ENCODE peak calls at places on chromosome 14, in nine cellular contexts. W, Y, G, N, Z, C, K, V and Q are unnamed samples. For H3K4me1, the result is how much of the 10 kb centered on the place peaks cover.

GRCh38 chr14:50741571-50741970 is 73.5 kb upstream of the SAV1 start:
- DNase-seq in W (no peak), Y (no peak), G (peak), N (no peak), Z (no peak), C (no peak), K (no peak), V (peak), Q (no peak)

GRCh38 chr14:26794731-26795130 is 196.9 kb upstream of the NOVA1 start:
- DNase-seq in W (no peak), Y (no peak), G (peak), N (no peak), Z (no peak), C (no peak), K (no peak), V (no peak), Q (no peak)

GRCh38 chr14:31960039-31960438 is 117.1 kb upstream of the ARHGAP5 start:
- DNase-seq in W (no peak), Y (no peak), G (peak), N (no peak), Z (no peak), C (no peak), K (no peak), V (peak), Q (no peak)

GRCh38 chr14:98501836-98502235 is 770.2 kb downstream of the BCL11B start:
- DNase-seq in W (no peak), Y (no peak), G (no peak), N (no peak), Z (no peak), C (no peak), K (no peak), V (no peak), Q (no peak)

GRCh38 chr14:61503167-61503801 is 181.9 kb downstream of the PRKCH start:
- DNase-seq in W (no peak), Y (no peak), G (peak), N (no peak), Z (no peak), C (no peak), K (peak), V (peak), Q (no peak)

GRCh38 chr14:75905505-75905904 is 76.3 kb downstream of the TGFB3 start:
- DNase-seq in W (peak), Y (peak), G (no peak), N (no peak), Z (peak), C (peak), K (no peak), V (no peak), Q (no peak)

GRCh38 chr14:59213368-59214315 is 25.2 kb downstream of the DAAM1 start:
- DNase-seq in W (no peak), Y (no peak), G (peak), N (no peak), Z (no peak), C (no peak), K (no peak), V (no peak), Q (no peak)

GRCh38 chr14:104358528-104359300 is 220.3 kb downstream of the KIF26A start:
- DNase-seq in W (peak), Y (no peak), G (no peak), N (no peak), Z (no peak), C (no peak), K (no peak), V (no peak), Q (peak)

GRCh38 chr14:81408595-81408994 is 8.5 kb upstream of the STON2 start:
- DNase-seq in W (no peak), Y (no peak), G (no peak), N (no peak), Z (no peak), C (peak), K (no peak), V (no peak), Q (no peak)

GRCh38 chr14:73977896-73978295 is 27.8 kb downstream of the COQ6 start:
- DNase-seq in W (no peak), Y (no peak), G (peak), N (no peak), Z (no peak), C (no peak), K (no peak), V (no peak), Q (no peak)

GRCh38 chr14:58060077-58060476 is 91.9 kb downstream of the ARMH4 start:
- DNase-seq in W (no peak), Y (no peak), G (peak), N (no peak), Z (no peak), C (no peak), K (no peak), V (peak), Q (no peak)

GRCh38 chr14:74324945-74325361 is 22.2 kb upstream of the ABCD4 start:
- DNase-seq in W (no peak), Y (no peak), G (peak), N (no peak), Z (no peak), C (peak), K (no peak), V (peak), Q (no peak)

GRCh38 chr14:106308839-106309389 is 782.5 kb downstream of the TMEM121 start:
- DNase-seq in W (no peak), Y (peak), G (no peak), N (no peak), Z (peak), C (no peak), K (peak), V (no peak), Q (no peak)

GRCh38 chr14:78721756-78722455 is 551.7 kb downstream of the NRXN3 start:
- DNase-seq in W (no peak), Y (no peak), G (no peak), N (no peak), Z (no peak), C (no peak), K (no peak), V (no peak), Q (no peak)

GRCh38 chr14:72291908-72292688 is 359.9 kb downstream of the RGS6 start:
- DNase-seq in W (peak), Y (no peak), G (peak), N (no peak), Z (peak), C (peak), K (no peak), V (peak), Q (no peak)

GRCh38 chr14:105204206-105204930 is 23.3 kb upstream of the NUDT14 start:
- DNase-seq in W (no peak), Y (peak), G (no peak), N (no peak), Z (peak), C (no peak), K (no peak), V (peak), Q (no peak)

GRCh38 chr14:105322791-105323556 is 8.4 kb downstream of the PACS2 start:
- DNase-seq in W (no peak), Y (no peak), G (no peak), N (no peak), Z (no peak), C (peak), K (no peak), V (no peak), Q (no peak)

GRCh38 chr14:77041837-77042557 is 13.5 kb upstream of the IRF2BPL start:
- DNase-seq in W (peak), Y (peak), G (peak), N (no peak), Z (peak), C (peak), K (no peak), V (peak), Q (no peak)

GRCh38 chr14:24398943-24399801 is at the start of gene NYNRIN:
- DNase-seq in W (peak), Y (no peak), G (peak), N (no peak), Z (peak), C (peak), K (no peak), V (no peak), Q (no peak)

GRCh38 chr14:57898837-57899572 is 33.1 kb upstream of the SLC35F4 start:
- DNase-seq in W (no peak), Y (no peak), G (no peak), N (no peak), Z (no peak), C (no peak), K (no peak), V (no peak), Q (no peak)

GRCh38 chr14:55502746-55503284 is 62.4 kb upstream of the TBPL2 start:
- DNase-seq in W (no peak), Y (no peak), G (no peak), N (no peak), Z (no peak), C (peak), K (no peak), V (no peak), Q (no peak)

GRCh38 chr14:70782361-70782760 is 27.0 kb downstream of the MAP3K9 start:
- DNase-seq in W (no peak), Y (peak), G (peak), N (no peak), Z (no peak), C (no peak), K (no peak), V (peak), Q (no peak)

GRCh38 chr14:106737025-106737424 is 1210.6 kb downstream of the TMEM121 start:
- DNase-seq in W (no peak), Y (no peak), G (no peak), N (no peak), Z (no peak), C (no peak), K (no peak), V (no peak), Q (no peak)

GRCh38 chr14:104461676-104462443 is 117.7 kb upstream of the C14orf180 start:
- DNase-seq in W (no peak), Y (peak), G (no peak), N (no peak), Z (peak), C (no peak), K (no peak), V (no peak), Q (no peak)

DNA sequence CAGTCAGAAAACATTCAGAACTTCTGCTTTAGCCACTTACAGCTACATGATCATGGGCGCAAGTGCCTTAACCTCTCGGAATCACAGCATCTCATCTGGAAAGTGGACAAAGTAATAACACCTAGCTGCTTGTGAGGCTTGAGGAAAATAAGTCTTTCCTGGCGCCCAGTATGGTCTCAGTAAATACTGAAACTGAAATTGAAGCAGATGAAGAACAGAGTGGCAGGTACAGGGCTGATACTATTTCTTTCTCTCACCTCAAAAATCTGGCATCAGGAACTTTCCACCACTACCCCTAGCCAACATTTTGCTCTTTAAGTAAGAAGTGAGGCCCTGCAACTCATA is 129.6 kb upstream of the FUT8 start:
- DNase-seq in W (no peak), Y (no peak), G (no peak), N (no peak), Z (no peak), C (no peak), K (no peak), V (no peak), Q (no peak)
- H3K4me3 ChIP-seq in W (no peak), Y (no peak), G (peak), N (peak), Z (no peak), C (no peak), K (peak), V (no peak), Q (no peak)

GRCh38 chr14:88551094-88551870 is 3.5 kb downstream of the PTPN21 start:
- DNase-seq in W (peak), Y (peak), G (peak), N (no peak), Z (peak), C (peak), K (no peak), V (peak), Q (peak)
- TF ChIP-seq CTCF in W (no peak), Y (no peak), G (no peak), N (peak), Z (peak), C (peak), K (no peak), V (no peak), Q (peak)

DNA sequence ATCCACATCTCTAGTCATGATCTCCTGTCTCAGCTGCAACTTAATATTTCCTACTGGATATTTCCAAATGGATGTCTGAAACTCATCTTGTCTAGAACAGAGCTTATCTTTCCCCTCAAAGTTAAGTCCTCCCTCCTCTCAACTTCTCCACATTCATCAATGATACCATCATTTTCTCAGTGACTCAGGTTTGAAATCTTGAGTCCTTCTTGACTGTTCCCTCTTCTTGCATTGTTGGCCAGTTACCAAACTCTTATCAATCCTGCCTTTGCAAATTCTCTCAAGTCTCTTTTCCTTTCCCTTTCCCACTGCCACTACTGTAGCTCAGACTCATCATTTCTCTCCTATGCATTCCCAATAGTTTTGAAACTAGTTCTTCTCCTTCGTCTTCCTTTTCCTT is 14.3 kb upstream of the CHURC1 start:
- DNase-seq in W (no peak), Y (no peak), G (peak), N (no peak), Z (no peak), C (no peak), K (no peak), V (no peak), Q (no peak)
- H3K4me1 ChIP-seq in W (under half), Y (under half), G (under half), N (under half), Z (under half), C (under half), K (under half), V (under half), Q (under half)

GRCh38 chr14:52020315-52020714 is 31.0 kb downstream of the RTRAF start:
- DNase-seq in W (no peak), Y (no peak), G (no peak), N (no peak), Z (no peak), C (no peak), K (no peak), V (no peak), Q (no peak)
- H3K4me3 ChIP-seq in W (no peak), Y (no peak), G (no peak), N (no peak), Z (no peak), C (no peak), K (no peak), V (no peak), Q (no peak)

GRCh38 chr14:68748260-68748659 is 44.6 kb downstream of the ZFP36L1 start:
- DNase-seq in W (no peak), Y (no peak), G (no peak), N (no peak), Z (no peak), C (no peak), K (no peak), V (no peak), Q (no peak)

GRCh38 chr14:68741839-68742470 is 50.9 kb downstream of the ZFP36L1 start:
- DNase-seq in W (no peak), Y (no peak), G (no peak), N (no peak), Z (no peak), C (no peak), K (no peak), V (no peak), Q (no peak)

GRCh38 chr14:68741481-68741799 is 51.4 kb downstream of the ZFP36L1 start:
- DNase-seq in W (no peak), Y (no peak), G (no peak), N (no peak), Z (no peak), C (no peak), K (no peak), V (no peak), Q (no peak)

GRCh38 chr14:68747366-68747765 is 45.5 kb downstream of the ZFP36L1 start:
- DNase-seq in W (no peak), Y (no peak), G (no peak), N (no peak), Z (no peak), C (no peak), K (no peak), V (no peak), Q (no peak)

GRCh38 chr14:68744613-68745012 is 48.3 kb downstream of the ZFP36L1 start:
- DNase-seq in W (no peak), Y (no peak), G (no peak), N (no peak), Z (no peak), C (no peak), K (no peak), V (no peak), Q (no peak)
- TF ChIP-seq CTCF in W (no peak), Y (no peak), G (no peak), N (no peak), Z (no peak), C (no peak), K (no peak), V (no peak), Q (no peak)

GRCh38 chr14:95137804-95138167 is 19.5 kb downstream of the DICER1 start:
- DNase-seq in W (no peak), Y (no peak), G (no peak), N (no peak), Z (peak), C (no peak), K (no peak), V (no peak), Q (no peak)

GRCh38 chr14:95138876-95139275 is 18.5 kb downstream of the DICER1 start:
- DNase-seq in W (no peak), Y (no peak), G (no peak), N (no peak), Z (no peak), C (no peak), K (no peak), V (no peak), Q (no peak)

GRCh38 chr14:95142208-95142607 is 15.1 kb downstream of the DICER1 start:
- DNase-seq in W (no peak), Y (no peak), G (no peak), N (no peak), Z (no peak), C (no peak), K (no peak), V (no peak), Q (no peak)

GRCh38 chr14:95141684-95142083 is 15.6 kb downstream of the DICER1 start:
- DNase-seq in W (no peak), Y (no peak), G (no peak), N (no peak), Z (no peak), C (no peak), K (no peak), V (no peak), Q (no peak)

GRCh38 chr14:95140060-95140858 is 17.1 kb downstream of the DICER1 start:
- DNase-seq in W (no peak), Y (no peak), G (peak), N (no peak), Z (no peak), C (no peak), K (no peak), V (peak), Q (no peak)
- H3K4me1 ChIP-seq in W (under half), Y (under half), G (under half), N (under half), Z (half or more), C (under half), K (under half), V (under half), Q (under half)